ENCODE peak calls at places on chromosomes 16 and 17, in six cellular contexts. S is neural progenitor cell, U is suprapubic skin, M is lower lobe of right lung, W is endodermal cell, P is cardiac fibroblast. A is an unnamed sample.

GRCh38 chr16:87581867-87582220 is 20.5 kb upstream of the JPH3 start:
- DNase-seq in P (peak; percentile 98), M (no peak), S (no peak), W (no peak), U (no peak), A (no peak)

GRCh38 chr17:17216776-17217175 is 10.6 kb upstream of the PLD6 start:
- DNase-seq in S (no peak), W (no peak), M (no peak), U (no peak), P (no peak), A (no peak)

GRCh38 chr16:25176136-25176535 is 40.6 kb upstream of the AQP8 start:
- DNase-seq in W (no peak), P (no peak), U (no peak), M (no peak), S (no peak), A (no peak)

GRCh38 chr16:56245197-56245596 is 53.9 kb downstream of the GNAO1 start:
- DNase-seq in P (no peak), S (no peak), M (no peak), W (no peak), U (no peak), A (no peak)

GRCh38 chr16:85485379-85485778 is 127.7 kb upstream of the GSE1 start:
- DNase-seq in U (no peak), S (peak; percentile 65), M (no peak), P (no peak), W (no peak), A (no peak)

GRCh38 chr17:40345161-40346034 is 19.1 kb downstream of the GJD3 start:
- DNase-seq in P (peak; percentile 53), M (peak; percentile 82), W (peak; percentile 97), U (no peak), S (peak; percentile 90), A (no peak)

GRCh38 chr17:62816282-62816839 is 8.2 kb upstream of the MARCHF10 start:
- DNase-seq in P (no peak), M (no peak), U (no peak), S (no peak), W (peak; percentile 22), A (no peak)

GRCh38 chr17:34378664-34379101 is 15.7 kb upstream of the CCL1 start:
- DNase-seq in P (no peak), W (peak; percentile 36), U (no peak), M (peak; percentile 60), S (no peak), A (no peak)

GRCh38 chr16:25679468-25680010 is 12.2 kb upstream of the HS3ST4 start:
- DNase-seq in U (no peak), S (no peak), W (no peak), M (no peak), P (no peak), A (no peak)

GRCh38 chr16:11135167-11135973 is 120.6 kb downstream of the SOCS1 start:
- DNase-seq in S (no peak), P (peak; percentile 52), M (no peak), U (no peak), W (no peak), A (no peak)

GRCh38 chr17:32100971-32101631 is 41.2 kb upstream of the RHOT1 start:
- DNase-seq in W (peak; percentile 49), P (no peak), S (no peak), U (peak; percentile 31), M (no peak), A (no peak)

GRCh38 chr17:21161498-21162393 is 35.0 kb downstream of the DHRS7B start:
- DNase-seq in M (no peak), W (no peak), U (no peak), P (peak; percentile 69), S (no peak), A (no peak)

GRCh38 chr17:77679589-77679988 is 278.9 kb upstream of the TNRC6C start:
- DNase-seq in M (no peak), U (no peak), W (peak; percentile 27), S (no peak), P (no peak), A (no peak)

GRCh38 chr16:3945751-3946603 is 65.5 kb upstream of the CREBBP start:
- DNase-seq in M (peak; percentile 78), P (peak; percentile 99), S (no peak), U (peak; percentile 68), W (peak; percentile 41), A (no peak)

GRCh38 chr16:30430428-30430970 is 669 bp upstream of the DCTPP1 start:
- DNase-seq in S (no peak), M (peak; percentile 51), U (no peak), P (no peak), W (no peak), A (no peak)

GRCh38 chr16:783404-784161 is 4.6 kb downstream of the RPUSD1 start:
- DNase-seq in U (no peak), M (no peak), W (no peak), S (no peak), P (peak; percentile 36), A (no peak)

GRCh38 chr17:80458016-80458415 is 18.4 kb downstream of the NPTX1 start:
- DNase-seq in S (no peak), M (no peak), U (no peak), W (no peak), P (no peak), A (no peak)

GRCh38 chr17:61161615-61162134 is 238.0 kb upstream of the TBX2 start:
- DNase-seq in M (no peak), U (no peak), S (no peak), W (no peak), P (no peak), A (no peak)

GRCh38 chr17:38724337-38724988 is 5.7 kb upstream of the CISD3 start:
- DNase-seq in M (no peak), P (no peak), U (no peak), S (no peak), W (no peak), A (no peak)

GRCh38 chr16:87203060-87203656 is 114.0 kb downstream of the C16orf95 start:
- DNase-seq in S (peak; percentile 90), U (no peak), W (peak; percentile 93), P (peak; percentile 89), M (peak; percentile 77), A (no peak)

GRCh38 chr17:78390241-78391050 is 12.0 kb downstream of the PGS1 start:
- DNase-seq in P (peak; percentile 98), U (no peak), S (no peak), W (peak; percentile 90), M (no peak), A (no peak)

GRCh38 chr17:9842057-9842758 is 16.5 kb downstream of the GLP2R start:
- DNase-seq in M (no peak), P (peak; percentile 36), W (peak; percentile 47), U (no peak), S (no peak), A (no peak)

GRCh38 chr17:9844153-9844552 is 18.4 kb downstream of the GLP2R start:
- DNase-seq in W (peak; percentile 37), P (no peak), U (no peak), S (no peak), M (no peak), A (no peak)

GRCh38 chr17:9837551-9838471 is 12.1 kb downstream of the GLP2R start:
- DNase-seq in P (peak; percentile 65), U (no peak), M (no peak), W (peak; percentile 52), S (no peak), A (no peak)

GRCh38 chr17:9843152-9844010 is 17.7 kb downstream of the GLP2R start:
- DNase-seq in W (peak; percentile 37), S (no peak), M (no peak), U (no peak), P (no peak), A (no peak)

GRCh38 chr17:9839433-9839832 is 13.7 kb downstream of the GLP2R start:
- DNase-seq in S (no peak), M (no peak), W (peak; percentile 87), U (no peak), P (no peak), A (no peak)
- TF ChIP-seq CTCF in S (no peak), M (no peak), W (peak; percentile 66), U (no peak), P (no peak), A (no peak)

DNA sequence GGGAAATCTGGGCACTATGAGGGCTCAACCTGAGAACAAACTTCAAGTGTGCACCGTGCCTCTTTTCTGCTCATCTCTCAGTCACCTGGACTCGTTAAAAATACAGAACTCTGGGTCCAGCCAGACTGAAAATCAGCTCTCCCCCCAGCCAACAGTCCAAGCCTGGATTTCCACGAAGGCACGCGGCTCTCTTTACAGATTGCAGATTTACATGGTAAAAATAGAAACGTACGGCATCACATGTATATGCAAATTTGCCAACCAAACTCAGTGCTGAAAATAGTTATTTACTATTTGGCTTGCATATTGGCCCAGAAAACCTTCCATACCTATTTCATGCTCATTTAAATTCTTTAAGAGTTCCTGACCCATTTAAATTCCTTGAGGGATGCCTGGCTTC is 315.8 kb downstream of the MAF start:
- DNase-seq in S (no peak), U (no peak), W (no peak), P (no peak), M (no peak), A (no peak)
- TF ChIP-seq CTCF in S (no peak), U (no peak), W (no peak), P (no peak), M (no peak), A (no peak)

DNA sequence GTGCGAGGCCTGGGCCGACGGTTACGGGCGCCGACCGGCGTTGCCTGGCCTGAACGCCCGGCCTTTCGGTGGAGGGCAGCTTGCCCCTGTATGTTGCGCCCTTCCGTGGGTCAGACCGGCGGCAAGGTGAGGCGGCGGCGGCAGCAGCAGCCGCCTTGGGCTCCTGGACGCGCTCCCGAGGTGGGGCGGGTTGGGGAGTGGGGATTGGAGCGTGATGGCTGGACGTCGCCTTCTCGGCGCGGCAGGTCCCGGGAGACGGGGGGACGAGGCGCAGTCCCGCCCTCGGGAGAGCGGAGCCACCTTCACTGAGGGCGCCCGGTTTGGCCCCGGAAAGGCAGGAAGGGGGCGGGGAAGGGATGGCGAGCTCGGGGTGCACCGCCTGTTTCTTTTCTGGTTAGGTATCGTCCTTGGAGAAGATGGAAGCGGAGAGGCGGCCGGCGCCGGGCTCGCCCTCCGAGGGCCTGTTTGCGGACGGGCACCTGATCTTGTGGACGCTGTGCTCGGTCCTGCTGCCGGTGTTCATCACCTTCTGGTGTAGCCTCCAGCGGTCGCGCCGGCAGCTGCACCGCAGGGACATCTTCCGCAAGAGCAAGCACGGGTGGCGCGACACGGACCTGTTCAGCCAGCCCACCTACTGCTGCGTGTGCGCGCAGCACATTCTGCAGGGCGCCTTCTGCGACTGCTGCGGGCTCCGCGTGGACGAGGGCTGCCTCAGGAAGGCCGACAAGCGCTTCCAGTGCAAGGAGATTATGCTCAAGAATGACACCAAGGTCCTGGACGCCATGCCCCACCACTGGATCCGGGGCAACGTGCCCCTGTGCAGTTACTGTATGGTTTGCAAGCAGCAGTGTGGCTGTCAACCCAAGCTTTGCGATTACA is 668 bp downstream of the DGKE start:
- DNase-seq in P (peak; percentile 11), U (peak; percentile 81), W (peak; percentile 90), S (peak; percentile 78), M (peak; percentile 76), A (peak; percentile 59)
- TF ChIP-seq CTCF in P (no peak), U (no peak), W (peak; percentile 49), S (peak; percentile 24), M (peak; percentile 11), A (no peak)

DNA sequence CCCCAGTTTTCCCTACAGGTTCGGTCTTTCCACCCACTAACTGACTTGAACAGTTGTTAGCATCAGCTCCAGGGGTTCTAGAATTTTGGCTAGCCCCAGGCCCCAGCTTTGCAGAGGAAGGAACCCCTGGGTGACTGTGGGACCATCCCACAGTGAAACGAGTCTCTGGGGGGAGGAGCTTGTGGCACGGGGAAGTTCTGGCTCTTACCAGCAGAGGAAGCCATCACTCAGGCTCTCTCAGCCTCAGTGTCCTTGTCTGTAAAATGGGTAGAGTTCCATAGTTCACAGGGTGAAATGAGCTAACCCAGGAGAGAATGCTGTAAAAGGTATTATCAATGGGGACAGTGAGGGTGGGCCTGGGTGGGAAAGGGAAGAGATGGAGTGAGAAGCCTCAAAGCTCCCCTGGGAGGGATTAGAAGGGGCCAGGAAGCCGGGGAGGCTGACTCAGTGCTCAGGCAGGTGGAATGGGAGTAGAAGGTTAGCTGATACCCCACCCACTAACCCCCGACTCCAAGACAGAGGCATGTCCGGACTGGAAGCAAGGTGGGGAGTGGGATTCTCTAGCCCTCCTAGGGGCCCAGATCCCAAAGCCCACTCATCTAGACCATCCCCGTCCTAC is 30.9 kb upstream of the CDC42EP4 start:
- DNase-seq in S (peak; percentile 70), M (no peak), W (no peak), P (peak; percentile 81), U (no peak), A (no peak)
- TF ChIP-seq CTCF in S (peak; percentile 31), M (no peak), W (peak; percentile 36), P (peak; percentile 47), U (no peak), A (no peak)

A was measured in activated B cell treated with CpG ODN at 0.5 μM for 24 hours.